ENCODE peak calls at places on chromosomes 11 and 22, in six cellular contexts. L, D, M, J, Y and H are unnamed samples.

GRCh38 chr22:26732284-26732683 is 74.9 kb downstream of the MIAT start:
- DNase-seq in L (no peak), D (no peak), M (no peak), J (no peak), Y (no peak), H (no peak)

GRCh38 chr22:31451709-31452571 is 37.7 kb downstream of the EIF4ENIF1 start:
- DNase-seq in L (no peak), D (peak), M (peak), J (no peak), Y (peak), H (no peak)

GRCh38 chr11:133086518-133086917 is 445.8 kb downstream of the OPCML start:
- DNase-seq in L (no peak), D (no peak), M (no peak), J (no peak), Y (no peak), H (no peak)

GRCh38 chr22:36201630-36202312 is at the start of gene APOL4:
- DNase-seq in L (peak), D (peak), M (no peak), J (no peak), Y (no peak), H (peak)

GRCh38 chr11:102994101-102994500 is 38.6 kb upstream of the MMP13 start:
- DNase-seq in L (no peak), D (no peak), M (peak), J (no peak), Y (peak), H (no peak)

GRCh38 chr22:29078036-29078868 is 5.4 kb downstream of the KREMEN1 start:
- DNase-seq in L (no peak), D (no peak), M (no peak), J (no peak), Y (no peak), H (no peak)

GRCh38 chr11:60910281-60910687 is 3.7 kb upstream of the TMEM109 start:
- DNase-seq in L (no peak), D (no peak), M (no peak), J (no peak), Y (no peak), H (peak)

GRCh38 chr11:77446911-77447629 is 26.8 kb downstream of the PAK1 start:
- DNase-seq in L (no peak), D (no peak), M (no peak), J (no peak), Y (no peak), H (no peak)

GRCh38 chr11:122646549-122647340 is 8.8 kb upstream of the UBASH3B start:
- DNase-seq in L (no peak), D (no peak), M (peak), J (no peak), Y (no peak), H (no peak)

GRCh38 chr22:26172389-26172990 is 3.2 kb downstream of the SEZ6L start:
- DNase-seq in L (peak), D (peak), M (peak), J (no peak), Y (peak), H (no peak)

GRCh38 chr22:39405346-39406085 is 5.9 kb downstream of the TAB1 start:
- DNase-seq in L (no peak), D (no peak), M (peak), J (peak), Y (no peak), H (no peak)

GRCh38 chr11:132943737-132944556 is 588.4 kb downstream of the OPCML start:
- DNase-seq in L (no peak), D (no peak), M (no peak), J (no peak), Y (no peak), H (no peak)

GRCh38 chr11:47786373-47786772 is 19.2 kb upstream of the FNBP4 start:
- DNase-seq in L (peak), D (no peak), M (no peak), J (no peak), Y (no peak), H (no peak)

GRCh38 chr11:64879226-64879900 is 942 bp upstream of the EHD1 start:
- DNase-seq in L (no peak), D (peak), M (no peak), J (no peak), Y (no peak), H (no peak)

GRCh38 chr11:12109591-12110196 is 696 bp upstream of the MICAL2 start:
- DNase-seq in L (no peak), D (no peak), M (no peak), J (no peak), Y (no peak), H (no peak)

GRCh38 chr22:18145676-18146388 is 4.1 kb upstream of the USP18 start:
- DNase-seq in L (no peak), D (no peak), M (no peak), J (no peak), Y (no peak), H (no peak)

GRCh38 chr11:72813740-72814138 is 472 bp upstream of the ATG16L2 start:
- DNase-seq in L (peak), D (peak), M (no peak), J (peak), Y (peak), H (peak)

GRCh38 chr11:72821221-72821919 is 7.2 kb downstream of the ATG16L2 start:
- DNase-seq in L (no peak), D (peak), M (no peak), J (no peak), Y (no peak), H (peak)

GRCh38 chr11:111983187-111983986 is 41.8 kb upstream of the DLAT start:
- DNase-seq in L (no peak), D (peak), M (peak), J (no peak), Y (peak), H (peak)

GRCh38 chr11:40688369-40688768 is 771.1 kb downstream of the LRRC4C start:
- DNase-seq in L (no peak), D (no peak), M (no peak), J (no peak), Y (no peak), H (no peak)

GRCh38 chr11:116167706-116168458 is 604.9 kb downstream of the BUD13 start:
- DNase-seq in L (no peak), D (peak), M (no peak), J (no peak), Y (no peak), H (no peak)

GRCh38 chr22:38788417-38788816 is 5.5 kb downstream of the DNAL4 start:
- DNase-seq in L (peak), D (peak), M (peak), J (no peak), Y (no peak), H (peak)

GRCh38 chr22:44845191-44845590 is 92.8 kb downstream of the ARHGAP8 start:
- DNase-seq in L (no peak), D (no peak), M (no peak), J (no peak), Y (no peak), H (no peak)

GRCh38 chr11:11095971-11096370 is 238.1 kb upstream of the ZBED5 start:
- DNase-seq in L (no peak), D (no peak), M (no peak), J (no peak), Y (no peak), H (no peak)

GRCh38 chr22:18005201-18005926 is 19.0 kb downstream of the MICAL3 start:
- DNase-seq in L (no peak), D (no peak), M (no peak), J (no peak), Y (no peak), H (no peak)

GRCh38 chr22:30038219-30038618 is 42.0 kb upstream of the HORMAD2 start:
- DNase-seq in L (peak), D (no peak), M (peak), J (no peak), Y (peak), H (peak)

GRCh38 chr11:1305063-1305495 is 4.4 kb downstream of the TOLLIP start:
- DNase-seq in L (no peak), D (no peak), M (no peak), J (no peak), Y (no peak), H (peak)

DNA sequence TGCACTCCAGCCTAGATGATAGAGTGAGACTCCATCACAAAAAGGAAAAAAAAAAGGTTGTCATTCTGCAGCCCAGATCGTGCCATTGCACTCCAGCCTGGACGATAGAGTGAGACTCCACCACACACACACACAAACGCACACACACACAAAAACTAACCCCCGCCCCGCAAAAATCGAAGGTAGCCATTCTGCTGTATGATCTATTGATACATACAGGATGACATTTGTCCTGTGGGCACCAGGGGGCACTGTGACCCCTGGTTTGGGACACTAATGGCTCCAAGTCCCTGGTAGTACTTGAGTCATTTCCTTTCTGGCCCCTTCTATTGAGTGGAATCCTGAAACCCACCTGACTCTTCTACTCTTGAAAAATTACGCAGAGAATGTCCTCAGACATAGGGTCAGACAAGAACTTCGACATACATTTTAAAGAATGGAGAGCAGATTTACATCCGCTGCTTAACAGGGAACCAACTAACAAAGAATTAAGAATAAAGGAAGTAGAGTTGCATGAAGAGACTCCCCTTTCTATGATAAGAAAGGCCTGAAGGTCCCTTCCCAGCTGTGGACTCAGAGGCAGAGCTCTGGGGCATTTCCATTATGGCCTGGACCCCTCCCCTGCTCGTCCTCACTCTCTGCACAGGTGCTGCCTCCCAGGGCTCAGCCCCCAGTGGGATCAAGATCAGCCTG is 35.0 kb upstream of the PRAME start:
- DNase-seq in L (no peak), D (peak), M (peak), J (no peak), Y (peak), H (peak)
- TF ChIP-seq CTCF in L (peak), D (peak), M (peak), J (peak), Y (peak), H (peak)

GRCh38 chr11:56396047-56396446 is 16.4 kb upstream of the OR5AL1 start:
- DNase-seq in L (no peak), D (no peak), M (no peak), J (no peak), Y (no peak), H (no peak)
- TF ChIP-seq CTCF in L (no peak), D (no peak), M (no peak), J (no peak), Y (no peak), H (no peak)

GRCh38 chr22:24270556-24271405 is at the start of gene SPECC1L:
- DNase-seq in L (peak), D (peak), M (peak), J (no peak), Y (peak), H (peak)
- TF ChIP-seq CTCF in L (peak), D (no peak), M (no peak), J (peak), Y (no peak), H (peak)

GRCh38 chr11:44978961-44979331 is 28.3 kb upstream of the TP53I11 start:
- DNase-seq in L (no peak), D (peak), M (no peak), J (peak), Y (peak), H (peak)

GRCh38 chr11:44976576-44976975 is 25.9 kb upstream of the TP53I11 start:
- DNase-seq in L (no peak), D (peak), M (no peak), J (no peak), Y (no peak), H (no peak)

GRCh38 chr11:44979536-44980399 is 29.1 kb upstream of the TP53I11 start:
- DNase-seq in L (peak), D (peak), M (no peak), J (peak), Y (peak), H (peak)

GRCh38 chr11:44978279-44978960 is 27.7 kb upstream of the TP53I11 start:
- DNase-seq in L (no peak), D (no peak), M (no peak), J (no peak), Y (no peak), H (no peak)

GRCh38 chr11:44977493-44977984 is 26.9 kb upstream of the TP53I11 start:
- DNase-seq in L (no peak), D (no peak), M (no peak), J (peak), Y (peak), H (peak)
- TF ChIP-seq CTCF in L (peak), D (peak), M (peak), J (peak), Y (no peak), H (no peak)

GRCh38 chr11:110106713-110107274 is 13.6 kb downstream of the ZC3H12C start:
- DNase-seq in L (no peak), D (no peak), M (no peak), J (no peak), Y (no peak), H (no peak)
- TF ChIP-seq CTCF in L (no peak), D (no peak), M (no peak), J (no peak), Y (no peak), H (no peak)